ENCODE peak calls at places on chromosomes 1 and 21, in four cellular contexts. One of them, this sample, is unnamed.

GRCh38 chr1:209607102-209607794 is 23.7 kb downstream of the CAMK1G start:
- DNase-seq in mesothelial cell of epicardium: no peak
- DNase-seq in DND-41: no peak
- DNase-seq in neural crest cell: no peak
- DNase-seq in this sample: no peak

GRCh38 chr1:150106331-150106730 is 38.8 kb downstream of the VPS45 start:
- DNase-seq in mesothelial cell of epicardium: no peak
- DNase-seq in DND-41: peak; percentile 32
- DNase-seq in neural crest cell: no peak
- DNase-seq in this sample: no peak

GRCh38 chr1:235984041-235984820 is 80.7 kb downstream of the NID1 start:
- DNase-seq in mesothelial cell of epicardium: no peak
- DNase-seq in DND-41: no peak
- DNase-seq in neural crest cell: no peak
- DNase-seq in this sample: no peak

GRCh38 chr1:165143437-165144065 is 213.0 kb downstream of the LMX1A start:
- DNase-seq in mesothelial cell of epicardium: no peak
- DNase-seq in DND-41: peak; percentile 44
- DNase-seq in neural crest cell: no peak
- DNase-seq in this sample: no peak

GRCh38 chr1:210321131-210321530 is 7.6 kb upstream of the HHAT start:
- DNase-seq in mesothelial cell of epicardium: no peak
- DNase-seq in DND-41: no peak
- DNase-seq in neural crest cell: no peak
- DNase-seq in this sample: no peak

GRCh38 chr1:202192770-202193613 is 607 bp upstream of the LGR6 start:
- DNase-seq in mesothelial cell of epicardium: peak; percentile 42
- DNase-seq in DND-41: peak; percentile 61
- DNase-seq in neural crest cell: peak; percentile 80
- DNase-seq in this sample: peak; percentile 63

GRCh38 chr21:26405735-26406361 is 167.2 kb downstream of the CYYR1 start:
- DNase-seq in mesothelial cell of epicardium: no peak
- DNase-seq in DND-41: peak; percentile 57
- DNase-seq in neural crest cell: no peak
- DNase-seq in this sample: peak; percentile 49

GRCh38 chr1:209710098-209710497 is 5.5 kb downstream of the HSD11B1 start:
- DNase-seq in mesothelial cell of epicardium: no peak
- DNase-seq in DND-41: no peak
- DNase-seq in neural crest cell: no peak
- DNase-seq in this sample: no peak

GRCh38 chr1:224127925-224128819 is 14.3 kb downstream of the FBXO28 start:
- DNase-seq in mesothelial cell of epicardium: no peak
- DNase-seq in DND-41: no peak
- DNase-seq in neural crest cell: no peak
- DNase-seq in this sample: no peak

GRCh38 chr1:30524840-30525617 is 198.4 kb downstream of the MATN1 start:
- DNase-seq in mesothelial cell of epicardium: no peak
- DNase-seq in DND-41: no peak
- DNase-seq in neural crest cell: no peak
- DNase-seq in this sample: no peak

GRCh38 chr1:37817481-37817880 is 9.5 kb upstream of the YRDC start:
- DNase-seq in mesothelial cell of epicardium: no peak
- DNase-seq in DND-41: no peak
- DNase-seq in neural crest cell: no peak
- DNase-seq in this sample: no peak

GRCh38 chr21:44793269-44794030 is 8.2 kb downstream of the UBE2G2 start:
- DNase-seq in mesothelial cell of epicardium: no peak
- DNase-seq in DND-41: peak; percentile 55
- DNase-seq in neural crest cell: peak; percentile 48
- DNase-seq in this sample: no peak

GRCh38 chr1:40901886-40902633 is 39.9 kb upstream of the CITED4 start:
- DNase-seq in mesothelial cell of epicardium: no peak
- DNase-seq in DND-41: no peak
- DNase-seq in neural crest cell: no peak
- DNase-seq in this sample: no peak

GRCh38 chr1:68347415-68347814 is 102.3 kb downstream of the RPE65 start:
- DNase-seq in mesothelial cell of epicardium: no peak
- DNase-seq in DND-41: no peak
- DNase-seq in neural crest cell: no peak
- DNase-seq in this sample: no peak

GRCh38 chr1:33687000-33687399 is 176.9 kb upstream of the HMGB4 start:
- DNase-seq in mesothelial cell of epicardium: no peak
- DNase-seq in DND-41: no peak
- DNase-seq in neural crest cell: no peak
- DNase-seq in this sample: no peak

GRCh38 chr1:212098340-212098739 is 62.8 kb downstream of the DTL start:
- DNase-seq in mesothelial cell of epicardium: no peak
- DNase-seq in DND-41: no peak
- DNase-seq in neural crest cell: no peak
- DNase-seq in this sample: no peak

GRCh38 chr1:67830928-67831596 is 2.2 kb downstream of the GNG12 start:
- DNase-seq in mesothelial cell of epicardium: no peak
- DNase-seq in DND-41: no peak
- DNase-seq in neural crest cell: no peak
- DNase-seq in this sample: no peak

GRCh38 chr1:158285756-158286241 is 3.9 kb upstream of the CD1C start:
- DNase-seq in mesothelial cell of epicardium: no peak
- DNase-seq in DND-41: peak; percentile 73
- DNase-seq in neural crest cell: no peak
- DNase-seq in this sample: no peak

GRCh38 chr1:36400825-36401601 is 3.3 kb upstream of the LSM10 start:
- DNase-seq in mesothelial cell of epicardium: peak; percentile 60
- DNase-seq in DND-41: no peak
- DNase-seq in neural crest cell: peak; percentile 66
- DNase-seq in this sample: peak; percentile 70
- TF ChIP-seq CTCF in mesothelial cell of epicardium: no peak
- TF ChIP-seq CTCF in DND-41: no peak
- TF ChIP-seq CTCF in neural crest cell: no peak
- TF ChIP-seq CTCF in this sample: no peak

GRCh38 chr21:37917612-37918011 is 1.4 kb upstream of the KCNJ6 start:
- DNase-seq in mesothelial cell of epicardium: no peak
- DNase-seq in DND-41: no peak
- DNase-seq in neural crest cell: no peak
- DNase-seq in this sample: no peak

GRCh38 chr21:37915516-37915915 is 741 bp downstream of the KCNJ6 start:
- DNase-seq in mesothelial cell of epicardium: no peak
- DNase-seq in DND-41: no peak
- DNase-seq in neural crest cell: no peak
- DNase-seq in this sample: no peak

GRCh38 chr21:37914211-37914900 is 1.9 kb downstream of the KCNJ6 start:
- DNase-seq in mesothelial cell of epicardium: peak; percentile 58
- DNase-seq in DND-41: peak; percentile 48
- DNase-seq in neural crest cell: peak; percentile 50
- DNase-seq in this sample: no peak

GRCh38 chr21:37915941-37916794 is at the start of gene KCNJ6:
- DNase-seq in mesothelial cell of epicardium: peak; percentile 46
- DNase-seq in DND-41: no peak
- DNase-seq in neural crest cell: peak; percentile 85
- DNase-seq in this sample: no peak

GRCh38 chr21:37916795-37917142 is 512 bp upstream of the KCNJ6 start:
- DNase-seq in mesothelial cell of epicardium: no peak
- DNase-seq in DND-41: no peak
- DNase-seq in neural crest cell: peak; percentile 61
- DNase-seq in this sample: no peak
- TF ChIP-seq CTCF in mesothelial cell of epicardium: peak; percentile 2
- TF ChIP-seq CTCF in DND-41: no peak
- TF ChIP-seq CTCF in neural crest cell: peak; percentile 10
- TF ChIP-seq CTCF in this sample: no peak

GRCh38 chr1:221356693-221357092 is 385.2 kb downstream of the DUSP10 start:
- DNase-seq in mesothelial cell of epicardium: no peak
- DNase-seq in DND-41: no peak
- DNase-seq in neural crest cell: no peak
- DNase-seq in this sample: no peak
- TF ChIP-seq CTCF in mesothelial cell of epicardium: no peak
- TF ChIP-seq CTCF in DND-41: peak; percentile 37
- TF ChIP-seq CTCF in neural crest cell: peak; percentile 27
- TF ChIP-seq CTCF in this sample: no peak

GRCh38 chr1:219302697-219303096 is 129.0 kb downstream of the LYPLAL1 start:
- DNase-seq in mesothelial cell of epicardium: no peak
- DNase-seq in DND-41: no peak
- DNase-seq in neural crest cell: no peak
- DNase-seq in this sample: no peak

GRCh38 chr1:219299420-219299819 is 125.7 kb downstream of the LYPLAL1 start:
- DNase-seq in mesothelial cell of epicardium: no peak
- DNase-seq in DND-41: no peak
- DNase-seq in neural crest cell: no peak
- DNase-seq in this sample: no peak

GRCh38 chr1:219308367-219308766 is 134.7 kb downstream of the LYPLAL1 start:
- DNase-seq in mesothelial cell of epicardium: no peak
- DNase-seq in DND-41: no peak
- DNase-seq in neural crest cell: no peak
- DNase-seq in this sample: no peak

GRCh38 chr1:219310181-219310728 is 136.6 kb downstream of the LYPLAL1 start:
- DNase-seq in mesothelial cell of epicardium: no peak
- DNase-seq in DND-41: no peak
- DNase-seq in neural crest cell: no peak
- DNase-seq in this sample: no peak

GRCh38 chr1:219304227-219305226 is 130.8 kb downstream of the LYPLAL1 start:
- DNase-seq in mesothelial cell of epicardium: no peak
- DNase-seq in DND-41: no peak
- DNase-seq in neural crest cell: no peak
- DNase-seq in this sample: no peak
- TF ChIP-seq CTCF in mesothelial cell of epicardium: no peak
- TF ChIP-seq CTCF in DND-41: no peak
- TF ChIP-seq CTCF in neural crest cell: no peak
- TF ChIP-seq CTCF in this sample: no peak

GRCh38 chr1:181640959-181641358 is 157.6 kb downstream of the CACNA1E start:
- DNase-seq in mesothelial cell of epicardium: no peak
- DNase-seq in DND-41: no peak
- DNase-seq in neural crest cell: no peak
- DNase-seq in this sample: no peak

GRCh38 chr1:181645171-181645570 is 161.9 kb downstream of the CACNA1E start:
- DNase-seq in mesothelial cell of epicardium: no peak
- DNase-seq in DND-41: no peak
- DNase-seq in neural crest cell: no peak
- DNase-seq in this sample: no peak

GRCh38 chr1:181646723-181647122 is 163.4 kb downstream of the CACNA1E start:
- DNase-seq in mesothelial cell of epicardium: no peak
- DNase-seq in DND-41: no peak
- DNase-seq in neural crest cell: no peak
- DNase-seq in this sample: no peak

GRCh38 chr1:181647314-181648035 is 164.2 kb downstream of the CACNA1E start:
- DNase-seq in mesothelial cell of epicardium: no peak
- DNase-seq in DND-41: no peak
- DNase-seq in neural crest cell: no peak
- DNase-seq in this sample: no peak

DNA sequence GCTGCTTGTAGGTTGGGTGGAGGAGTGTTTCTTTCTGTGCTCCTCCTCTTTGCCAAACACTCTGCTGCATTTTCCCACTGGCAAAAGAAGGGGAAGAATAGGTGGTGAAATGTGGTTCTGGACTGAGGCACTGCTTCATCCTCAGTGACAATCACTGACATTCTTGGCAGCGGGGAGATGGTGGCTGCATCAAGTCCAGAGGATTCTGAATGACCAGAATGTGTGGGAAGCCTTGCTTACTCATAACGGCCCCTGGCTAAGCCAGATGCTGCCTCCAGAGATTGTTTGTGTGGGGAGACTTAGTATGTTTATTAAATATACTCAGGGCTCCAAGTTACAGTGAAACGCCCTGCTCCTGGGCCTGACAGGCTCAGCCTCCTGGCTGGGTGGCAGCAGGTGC is 160.3 kb downstream of the CACNA1E start:
- DNase-seq in mesothelial cell of epicardium: no peak
- DNase-seq in DND-41: no peak
- DNase-seq in neural crest cell: no peak
- DNase-seq in this sample: no peak
- TF ChIP-seq CTCF in mesothelial cell of epicardium: no peak
- TF ChIP-seq CTCF in DND-41: no peak
- TF ChIP-seq CTCF in neural crest cell: no peak
- TF ChIP-seq CTCF in this sample: no peak

This sample was measured in natural killer cell.